ENCODE peak calls at places on chromosomes 2 and 18, in four cellular contexts. L, U, Z and C are unnamed samples.

GRCh38 chr18:25862881-25863600 is 227.4 kb downstream of the SS18 start:
- DNase-seq in L (no peak), U (no peak), Z (no peak), C (peak)

GRCh38 chr18:67232406-67232805 is 284.1 kb downstream of the DSEL start:
- DNase-seq in L (no peak), U (no peak), Z (no peak), C (peak)

GRCh38 chr2:217777906-217778305 is 224.9 kb downstream of the TNS1 start:
- DNase-seq in L (no peak), U (no peak), Z (no peak), C (no peak)

GRCh38 chr2:145931836-145932352 is 1412.0 kb upstream of the ZEB2 start:
- DNase-seq in L (no peak), U (no peak), Z (no peak), C (no peak)

GRCh38 chr2:42567806-42568429 is 514 bp upstream of the MTA3 start:
- DNase-seq in L (peak), U (peak), Z (peak), C (no peak)

GRCh38 chr2:239990966-239991365 is 34.2 kb downstream of the NDUFA10 start:
- DNase-seq in L (no peak), U (no peak), Z (no peak), C (no peak)

GRCh38 chr18:58491113-58491696 is 137.7 kb downstream of the ALPK2 start:
- DNase-seq in L (no peak), U (no peak), Z (no peak), C (no peak)

GRCh38 chr18:47184419-47185050 is 8.4 kb upstream of the IER3IP1 start:
- DNase-seq in L (no peak), U (no peak), Z (peak), C (peak)

GRCh38 chr2:138090330-138090729 is 126.1 kb downstream of the HNMT start:
- DNase-seq in L (no peak), U (peak), Z (peak), C (peak)

GRCh38 chr2:183033951-183034350 is 4.3 kb downstream of the NCKAP1 start:
- DNase-seq in L (no peak), U (no peak), Z (no peak), C (no peak)

GRCh38 chr2:240987588-240987987 is 10.8 kb upstream of the SNED1 start:
- DNase-seq in L (no peak), U (no peak), Z (no peak), C (no peak)

GRCh38 chr2:204353823-204354222 is 191.5 kb upstream of the PARD3B start:
- DNase-seq in L (no peak), U (no peak), Z (no peak), C (no peak)

GRCh38 chr2:98161202-98161601 is 74.2 kb downstream of the VWA3B start:
- DNase-seq in L (no peak), U (no peak), Z (no peak), C (no peak)

GRCh38 chr2:69208023-69208595 is 178.9 kb downstream of the GFPT1 start:
- DNase-seq in L (no peak), U (no peak), Z (no peak), C (no peak)

GRCh38 chr18:79068299-79068945 is 772 bp upstream of the ATP9B start:
- DNase-seq in L (no peak), U (no peak), Z (peak), C (no peak)

GRCh38 chr2:156331572-156332451 is 709 bp downstream of the NR4A2 start:
- DNase-seq in L (no peak), U (peak), Z (peak), C (peak)